ENCODE peak calls at places on chromosomes 7 and 10, in four cellular contexts. W is renal cortical epithelial cell, H is anterior cingulate cortex, E is kidney glomerular epithelial cell. G is an unnamed sample.

GRCh38 chr7:128954830-128955797 is 17.4 kb downstream of the IRF5 start:
- DNase-seq in W (no peak), H (no peak), E (peak), G (no peak)

GRCh38 chr10:112258407-112258806 is 24.8 kb upstream of the TECTB start:
- DNase-seq in W (no peak), H (no peak), E (no peak), G (no peak)

GRCh38 chr10:62655337-62655994 is 149.1 kb upstream of the ADO start:
- DNase-seq in W (no peak), H (no peak), E (no peak), G (no peak)

GRCh38 chr7:138607216-138608126 is 93.7 kb downstream of the SVOPL start:
- DNase-seq in W (no peak), H (no peak), E (no peak), G (no peak)

GRCh38 chr10:125629758-125630376 is 53.1 kb downstream of the TEX36 start:
- DNase-seq in W (peak), H (no peak), E (no peak), G (no peak)

GRCh38 chr10:92822060-92822634 is 26.2 kb upstream of the EXOC6 start:
- DNase-seq in W (peak), H (no peak), E (peak), G (no peak)

GRCh38 chr10:127344346-127344745 is 148.0 kb upstream of the INSYN2A start:
- DNase-seq in W (no peak), H (no peak), E (no peak), G (no peak)

GRCh38 chr7:22762866-22763265 is 35.9 kb downstream of the IL6 start:
- DNase-seq in W (no peak), H (no peak), E (no peak), G (no peak)

GRCh38 chr7:78018541-78019456 is 220.2 kb downstream of the PHTF2 start:
- DNase-seq in W (peak), H (peak), E (peak), G (no peak)

GRCh38 chr7:76217942-76218566 is 16.4 kb downstream of the SRRM3 start:
- DNase-seq in W (no peak), H (no peak), E (no peak), G (no peak)

GRCh38 chr7:27179503-27180430 is 5.3 kb downstream of the HOXA11 start:
- DNase-seq in W (peak), H (no peak), E (no peak), G (peak)

GRCh38 chr10:132626019-132626760 is 88.6 kb downstream of the INPP5A start:
- DNase-seq in W (no peak), H (no peak), E (no peak), G (peak)

GRCh38 chr7:24722386-24723177 is 34.7 kb downstream of the GSDME start:
- DNase-seq in W (no peak), H (peak), E (no peak), G (peak)